ENCODE peak calls at places on chromosomes 3 and 15, in four cellular contexts. P is IMR-90, D is H9, Y is H1. X is an unnamed sample.

GRCh38 chr3:76656531-76657070 is 383.3 kb upstream of the ROBO2 start:
- DNase-seq in P (no peak), Y (no peak), D (no peak), X (peak; percentile 26)

GRCh38 chr15:84907731-84908130 is 23.3 kb downstream of the SLC28A1 start:
- DNase-seq in P (no peak), D (no peak), Y (no peak), X (no peak)

GRCh38 chr15:32922541-32922940 is 204.7 kb downstream of the GREM1 start:
- DNase-seq in D (no peak), Y (no peak), P (no peak), X (no peak)

GRCh38 chr3:49411550-49411967 is 217 bp downstream of the RHOA start:
- DNase-seq in P (no peak), Y (no peak), D (no peak), X (no peak)

GRCh38 chr15:90033006-90033405 is 31.9 kb downstream of the ZNF710 start:
- DNase-seq in Y (no peak), P (no peak), D (no peak), X (no peak)

GRCh38 chr3:184620101-184620798 is 58.7 kb downstream of the EPHB3 start:
- DNase-seq in D (no peak), Y (no peak), P (peak; percentile 67), X (no peak)

GRCh38 chr3:113594066-113594465 is 61.7 kb downstream of the SIDT1 start:
- DNase-seq in Y (no peak), D (no peak), P (no peak), X (no peak)

GRCh38 chr15:57323806-57324589 is 52.3 kb upstream of the CGNL1 start:
- DNase-seq in Y (no peak), D (peak; percentile 84), P (peak; percentile 60), X (peak; percentile 97)

GRCh38 chr3:71684752-71685151 is 40.5 kb downstream of the EIF4E3 start:
- DNase-seq in Y (no peak), P (peak; percentile 86), D (no peak), X (peak; percentile 51)

GRCh38 chr3:186772886-186773417 is 10.4 kb upstream of the EIF4A2 start:
- DNase-seq in P (no peak), D (peak; percentile 78), Y (no peak), X (no peak)

GRCh38 chr15:93146196-93146595 is 57.2 kb upstream of the RGMA start:
- DNase-seq in Y (no peak), D (no peak), P (no peak), X (no peak)

GRCh38 chr3:178754852-178755510 is 218.7 kb downstream of the KCNMB2 start:
- DNase-seq in P (no peak), D (no peak), Y (no peak), X (no peak)

GRCh38 chr3:73379465-73379864 is 245.3 kb downstream of the PDZRN3 start:
- DNase-seq in P (no peak), D (no peak), Y (no peak), X (no peak)

GRCh38 chr3:4531478-4532025 is 38.4 kb downstream of the ITPR1 start:
- DNase-seq in D (no peak), Y (no peak), P (peak; percentile 1), X (peak; percentile 43)

GRCh38 chr3:113285741-113286140 is 74.4 kb downstream of the BOC start:
- DNase-seq in P (no peak), D (no peak), Y (no peak), X (no peak)

GRCh38 chr15:64688770-64689169 is 86.6 kb downstream of the RBPMS2 start:
- DNase-seq in D (no peak), Y (no peak), P (no peak), X (no peak)

GRCh38 chr3:177378168-177378567 is 180.9 kb upstream of the TBL1XR1 start:
- DNase-seq in P (no peak), D (no peak), Y (no peak), X (no peak)

GRCh38 chr15:63218114-63218808 is 28.9 kb downstream of the RAB8B start:
- DNase-seq in D (no peak), Y (no peak), P (peak; percentile 73), X (peak; percentile 76)

DNA sequence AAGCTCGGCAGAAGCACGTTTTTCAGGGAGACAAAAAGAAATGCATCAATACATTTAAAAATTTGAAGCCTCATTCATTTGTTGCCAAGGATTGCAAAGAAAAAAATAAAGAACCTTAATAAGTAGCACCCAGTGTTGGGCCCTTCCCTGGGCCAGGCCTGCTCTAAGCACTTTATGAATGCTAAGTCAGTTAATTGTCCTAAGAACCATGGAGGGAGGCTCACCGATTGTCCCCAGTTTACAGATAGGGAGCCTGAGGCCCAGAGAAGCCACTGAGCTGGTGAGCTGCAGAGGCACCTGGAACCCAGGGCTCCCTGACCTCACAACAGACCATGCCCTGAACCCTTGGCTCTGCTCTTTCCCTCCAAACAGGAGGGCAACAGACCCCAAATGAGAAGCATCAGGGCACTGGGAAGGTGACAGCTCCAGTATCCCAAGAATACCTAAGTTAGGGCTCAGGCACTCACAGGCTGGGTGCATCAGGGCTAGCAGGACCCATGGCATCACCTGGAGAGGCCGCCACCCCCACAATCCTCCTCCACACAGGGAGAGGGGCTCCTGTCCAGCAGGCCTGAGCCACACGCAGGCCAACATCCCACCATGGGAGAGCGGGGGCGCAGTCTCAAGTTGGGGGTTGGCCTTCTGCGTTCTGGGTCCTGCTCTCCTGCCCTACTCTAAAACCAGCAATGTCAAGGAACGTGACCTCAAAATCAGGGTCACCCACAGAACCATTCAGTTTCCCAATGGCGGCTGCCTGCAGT is 3.9 kb downstream of the GRIP2 start:
- DNase-seq in P (no peak), D (no peak), Y (no peak), X (no peak)
- H4K5ac ChIP-seq in P (no peak overlapping the region), D (no peak overlapping the region), Y (no peak overlapping the region), X (no peak overlapping the region)

GRCh38 chr15:38072007-38072506 is 137.6 kb downstream of the TMCO5A start:
- DNase-seq in D (no peak), Y (no peak), P (no peak), X (no peak)

GRCh38 chr15:38071211-38071972 is 137.0 kb downstream of the TMCO5A start:
- DNase-seq in Y (no peak), P (no peak), D (no peak), X (no peak)

GRCh38 chr15:38072507-38073277 is 138.3 kb downstream of the TMCO5A start:
- DNase-seq in D (peak; percentile 91), Y (peak; percentile 83), P (peak; percentile 71), X (peak; percentile 98)

GRCh38 chr15:38074029-38074428 is 139.6 kb downstream of the TMCO5A start:
- DNase-seq in Y (no peak), D (no peak), P (no peak), X (no peak)

GRCh38 chr15:38073278-38073930 is 139.0 kb downstream of the TMCO5A start:
- DNase-seq in D (no peak), P (peak; percentile 35), Y (no peak), X (peak; percentile 79)
- H2BK15ac ChIP-seq in D (no peak overlapping the region), P (peak overlapping the region; percentile 95), Y (no peak overlapping the region), X (no peak overlapping the region)

GRCh38 chr3:129365779-129366178 is 62.7 kb downstream of the EFCAB12 start:
- DNase-seq in D (no peak), P (no peak), Y (no peak), X (no peak)

GRCh38 chr3:129370248-129370964 is 58.0 kb downstream of the EFCAB12 start:
- DNase-seq in P (no peak), Y (no peak), D (no peak), X (no peak)

GRCh38 chr3:129365296-129365695 is 63.1 kb downstream of the EFCAB12 start:
- DNase-seq in D (no peak), Y (no peak), P (no peak), X (no peak)

GRCh38 chr3:129369711-129370110 is 58.7 kb downstream of the EFCAB12 start:
- DNase-seq in Y (no peak), P (no peak), D (no peak), X (no peak)

GRCh38 chr3:129366312-129366831 is 62.1 kb downstream of the EFCAB12 start:
- DNase-seq in P (no peak), D (no peak), Y (no peak), X (no peak)
- H3K4ac ChIP-seq in P (no peak overlapping the region), D (no peak overlapping the region), Y (no peak overlapping the region), X (no peak overlapping the region)

DNA sequence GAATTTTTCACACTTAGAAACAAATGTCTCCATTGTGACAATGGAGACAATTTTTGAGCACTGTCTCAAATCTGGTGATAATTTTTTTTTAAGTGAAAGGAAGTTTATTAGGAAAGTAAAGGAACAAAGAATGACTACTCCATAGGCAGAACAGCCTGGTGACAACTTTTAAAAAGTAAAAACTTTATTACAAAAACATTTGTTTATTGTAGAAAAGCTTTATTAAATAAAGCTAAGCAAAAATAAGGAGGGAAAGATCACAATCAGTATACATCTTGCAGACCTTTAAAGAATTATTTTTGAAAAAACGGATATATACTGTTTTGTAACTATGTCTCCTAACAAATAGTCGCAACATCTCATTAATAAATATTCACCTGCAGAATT is 688 bp upstream of the OXSM start:
- DNase-seq in D (no peak), P (no peak), Y (no peak), X (no peak)
- H4K5ac ChIP-seq in D (no peak overlapping the region), P (peak overlapping the region; percentile 32), Y (no peak overlapping the region), X (no peak overlapping the region)

DNA sequence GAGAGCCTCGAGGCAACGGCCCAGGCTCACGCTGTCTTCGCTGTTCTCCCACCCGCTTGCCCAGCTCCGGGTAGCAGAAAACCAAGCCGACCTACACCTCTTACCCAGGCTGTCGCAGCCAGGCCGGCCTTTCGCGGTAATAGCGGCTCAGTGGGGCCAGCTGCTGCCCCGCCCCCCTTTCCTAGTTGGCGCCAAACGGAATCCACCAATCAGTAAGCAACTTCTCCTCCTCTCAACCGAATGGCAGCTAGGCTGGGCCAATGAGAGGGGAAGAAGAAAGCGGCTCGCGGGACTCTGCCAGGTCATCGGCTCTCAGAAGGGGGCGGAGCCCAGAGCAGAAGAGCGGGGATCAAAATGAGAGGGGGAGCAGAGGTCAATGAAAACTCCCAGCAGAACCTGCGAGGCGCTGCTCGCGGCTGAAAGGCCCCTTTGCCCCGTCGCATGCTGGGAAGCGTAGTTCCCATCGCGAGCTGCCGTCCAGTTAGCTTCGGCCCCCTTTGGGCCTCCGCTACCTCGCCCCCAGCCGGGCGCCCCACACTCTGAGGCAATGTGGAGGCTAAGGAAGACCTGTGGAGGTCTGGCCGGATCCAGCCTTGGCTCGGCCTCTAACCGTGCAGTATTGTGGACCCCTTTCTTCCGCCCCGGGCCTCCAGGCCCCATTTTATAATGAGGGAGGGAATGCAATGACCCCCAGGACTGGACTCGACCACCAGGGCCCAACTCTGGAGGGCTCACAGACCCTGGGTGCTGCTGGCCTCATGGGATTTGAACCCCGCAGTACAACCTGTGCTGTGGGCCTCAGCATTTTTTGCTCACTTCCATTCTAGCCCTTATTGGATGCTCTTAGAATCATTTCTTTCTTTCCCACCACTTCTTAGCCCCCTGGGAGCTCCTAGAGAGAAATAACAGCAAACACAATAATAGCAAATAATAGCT is at the start of gene CDC25A:
- DNase-seq in Y (peak; percentile 98), P (peak; percentile 98), D (peak; percentile 99), X (peak; percentile 100)
- H2BK15ac ChIP-seq in Y (no peak within 1 kb of the TSS), P (no peak within 1 kb of the TSS), D (no peak within 1 kb of the TSS), X (no peak within 1 kb of the TSS)

GRCh38 chr3:104906001-104906639 is 460.6 kb upstream of the ALCAM start:
- DNase-seq in P (no peak), D (no peak), Y (no peak), X (no peak)
- H3K4ac ChIP-seq in P (peak overlapping the region; percentile 67), D (no peak overlapping the region), Y (no peak overlapping the region), X (no peak overlapping the region)